ENCODE peak calls at places on chromosomes 16 and 17, in ten cellular contexts. X is PC-3; S is activated T-cell treated with anti-CD3 and anti-CD28 coated beads, Interleukin-2, amount 50 U/mL, for 24 hours; J is left ventricle myocardium inferior; Z is effector CD4-positive, alpha-beta T cell; D is H54; R is AG10803; Y is AG04450; B is RWPE1; N is amniotic epithelial cell. U is an unnamed sample.

GRCh38 chr17:74870512-74870911 is 2.3 kb downstream of the FDXR start:
- DNase-seq in X (peak; percentile 37), S (no peak), J (no peak), Z (no peak), D (no peak), R (peak; percentile 78), Y (no peak), B (no peak), N (peak; percentile 92), U (no peak)

GRCh38 chr16:29126057-29126494 is 141.2 kb downstream of the LAT start:
- DNase-seq in X (no peak), S (no peak), J (no peak), Z (no peak), D (no peak), R (no peak), Y (no peak), B (no peak), N (no peak), U (no peak)

GRCh38 chr17:6147054-6147453 is 76.9 kb downstream of the WSCD1 start:
- DNase-seq in X (no peak), S (no peak), J (no peak), Z (no peak), D (no peak), R (no peak), Y (no peak), B (no peak), N (no peak), U (no peak)

GRCh38 chr16:17138801-17139200 is 332.0 kb downstream of the XYLT1 start:
- DNase-seq in X (no peak), S (no peak), J (no peak), Z (no peak), D (no peak), R (no peak), Y (no peak), B (no peak), N (no peak), U (no peak)

GRCh38 chr17:49952912-49953497 is 16.0 kb upstream of the DLX4 start:
- DNase-seq in X (peak; percentile 86), S (no peak), J (no peak), Z (no peak), D (peak; percentile 81), R (no peak), Y (no peak), B (no peak), N (no peak), U (no peak)

GRCh38 chr16:66387817-66388332 is 21.4 kb downstream of the CDH5 start:
- DNase-seq in X (no peak), S (peak; percentile 11), J (no peak), Z (no peak), D (no peak), R (no peak), Y (no peak), B (no peak), N (no peak), U (no peak)

GRCh38 chr16:23026777-23027362 is 122.4 kb downstream of the USP31 start:
- DNase-seq in X (peak; percentile 39), S (no peak), J (no peak), Z (no peak), D (peak; percentile 7), R (peak; percentile 11), Y (no peak), B (peak; percentile 26), N (peak; percentile 3), U (no peak)

GRCh38 chr17:6461792-6462524 is 17.7 kb downstream of the PIMREG start:
- DNase-seq in X (no peak), S (no peak), J (no peak), Z (no peak), D (no peak), R (no peak), Y (no peak), B (no peak), N (peak; percentile 20), U (no peak)

GRCh38 chr16:67537270-67537635 is 8.6 kb downstream of the RIPOR1 start:
- DNase-seq in X (no peak), S (peak; percentile 72), J (peak; percentile 79), Z (peak; percentile 49), D (no peak), R (peak; percentile 35), Y (no peak), B (peak; percentile 64), N (no peak), U (peak; percentile 89)

GRCh38 chr16:18969050-18969854 is 14.5 kb upstream of the TMC7 start:
- DNase-seq in X (peak; percentile 78), S (peak; percentile 87), J (peak; percentile 89), Z (peak; percentile 68), D (peak; percentile 73), R (peak; percentile 68), Y (peak; percentile 23), B (peak; percentile 88), N (peak; percentile 40), U (peak; percentile 89)

GRCh38 chr17:8231701-8232100 is 16.2 kb downstream of the CTC1 start:
- DNase-seq in X (no peak), S (no peak), J (no peak), Z (no peak), D (no peak), R (no peak), Y (no peak), B (no peak), N (no peak), U (no peak)